ENCODE peak calls at places on chromosomes 3 and 15, in ten cellular contexts. O, Y, V, M, D, E, Z, N, L and S are unnamed samples.

GRCh38 chr15:92819312-92820232 is 80.6 kb upstream of the CHD2 start:
- DNase-seq in Z (no peak), M (no peak), D (peak), V (no peak), O (no peak), N (peak), E (no peak), Y (no peak), L (no peak), S (no peak)

GRCh38 chr3:153060346-153060745 is 101.7 kb upstream of the RAP2B start:
- DNase-seq in E (no peak), V (no peak), Y (no peak), O (no peak), Z (no peak), N (no peak), M (no peak), L (no peak), D (no peak), S (no peak)

GRCh38 chr15:95911570-95912279 is 418.8 kb upstream of the NR2F2 start:
- DNase-seq in Z (no peak), M (no peak), N (no peak), Y (no peak), V (no peak), E (no peak), D (no peak), L (no peak), O (no peak), S (no peak)

GRCh38 chr3:46923559-46924350 is 46.2 kb downstream of the PTH1R start:
- DNase-seq in E (peak), Z (peak), N (no peak), L (no peak), V (peak), O (no peak), M (peak), D (peak), Y (no peak), S (no peak)

GRCh38 chr3:174937488-174937887 is 78.4 kb downstream of the NAALADL2 start:
- DNase-seq in V (peak), D (peak), Y (peak), Z (peak), E (no peak), O (no peak), L (no peak), M (no peak), N (peak), S (no peak)

GRCh38 chr3:150956376-150956775 is 16.2 kb downstream of the CLRN1 start:
- DNase-seq in Z (peak), Y (peak), M (no peak), L (no peak), D (peak), E (no peak), O (no peak), V (peak), N (peak), S (no peak)

GRCh38 chr3:67947808-67948508 is 293.5 kb upstream of the SUCLG2 start:
- DNase-seq in D (no peak), L (no peak), M (no peak), Z (no peak), E (no peak), N (no peak), V (no peak), Y (no peak), O (no peak), S (no peak)

GRCh38 chr3:17489139-17489538 is 253.3 kb downstream of the TBC1D5 start:
- DNase-seq in V (no peak), D (peak), M (no peak), Z (peak), N (peak), E (no peak), Y (peak), O (no peak), L (no peak), S (no peak)

GRCh38 chr15:52078876-52079700 is 33.5 kb downstream of the BCL2L10 start:
- DNase-seq in O (peak), V (peak), D (peak), E (peak), Y (no peak), N (peak), L (peak), M (peak), Z (peak), S (peak)

GRCh38 chr3:35413483-35413882 is 225.8 kb upstream of the ARPP21 start:
- DNase-seq in E (no peak), M (no peak), Z (no peak), V (no peak), N (no peak), L (no peak), D (no peak), Y (no peak), O (no peak), S (no peak)

GRCh38 chr15:85963262-85963760 is 116.4 kb upstream of the AGBL1 start:
- DNase-seq in Z (no peak), N (no peak), O (no peak), M (no peak), D (no peak), V (no peak), E (no peak), L (no peak), Y (no peak), S (no peak)

GRCh38 chr3:79203144-79203519 is 564.7 kb downstream of the ROBO1 start:
- DNase-seq in O (no peak), D (no peak), V (no peak), Z (no peak), N (peak), E (no peak), M (no peak), L (no peak), Y (peak), S (no peak)

GRCh38 chr15:100601628-100602063 is 338 bp downstream of the LINS1 start:
- DNase-seq in O (no peak), Y (no peak), L (no peak), M (no peak), N (no peak), V (no peak), E (no peak), Z (no peak), D (no peak), S (peak)

GRCh38 chr3:18355819-18356218 is 69.3 kb downstream of the SATB1 start:
- DNase-seq in N (no peak), M (no peak), Y (no peak), O (no peak), E (no peak), Z (no peak), D (no peak), V (no peak), L (no peak), S (no peak)

GRCh38 chr3:174242311-174243041 is 616.7 kb upstream of the NAALADL2 start:
- DNase-seq in M (no peak), E (no peak), N (peak), Y (peak), V (peak), D (no peak), Z (no peak), L (no peak), O (peak), S (no peak)

GRCh38 chr3:132038198-132038825 is 3.5 kb upstream of the CPNE4 start:
- DNase-seq in V (peak), D (peak), Y (no peak), E (no peak), L (no peak), N (peak), O (no peak), Z (peak), M (no peak), S (no peak)

GRCh38 chr3:57958642-57959406 is 49.4 kb upstream of the FLNB start:
- DNase-seq in D (no peak), N (peak), O (peak), Y (peak), Z (no peak), L (no peak), M (no peak), E (no peak), V (no peak), S (no peak)
- TF ChIP-seq CTCF in D (no peak), N (no peak), O (no peak), Y (no peak), Z (no peak), L (no peak), M (no peak), E (no peak), V (no peak), S (no peak)

DNA sequence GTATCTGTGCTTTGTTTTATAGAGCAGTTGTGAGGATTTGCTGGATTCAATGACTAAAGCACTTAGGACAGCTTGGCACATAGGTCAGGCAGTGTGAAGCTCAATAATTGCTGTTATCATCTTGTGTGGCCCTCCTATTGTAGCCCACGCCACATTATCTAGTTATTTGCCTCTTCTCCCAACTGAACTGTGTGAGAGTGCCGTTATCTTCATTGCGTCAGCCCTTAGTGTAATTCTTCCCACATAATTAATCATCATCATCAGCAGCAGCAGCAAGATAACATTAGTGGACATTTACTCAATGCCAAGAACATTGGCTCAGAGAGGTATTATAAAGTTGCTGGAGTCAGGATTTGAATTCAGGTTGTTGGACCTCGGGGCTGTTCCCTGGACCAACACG is 254.1 kb downstream of the CACNA2D3 start:
- DNase-seq in L (no peak), V (no peak), M (no peak), Y (peak), O (no peak), Z (no peak), N (peak), E (no peak), D (no peak), S (no peak)
- TF ChIP-seq CTCF in L (no peak), V (no peak), M (no peak), Y (no peak), O (no peak), Z (no peak), N (no peak), E (no peak), D (no peak), S (no peak)

GRCh38 chr3:196694202-196694638 is 17.8 kb downstream of the CEP19 start:
- DNase-seq in V (no peak), M (no peak), E (no peak), Z (peak), Y (no peak), O (no peak), N (peak), L (no peak), D (no peak), S (no peak)
- TF ChIP-seq CTCF in V (no peak), M (peak), E (no peak), Z (no peak), Y (no peak), O (no peak), N (no peak), L (no peak), D (peak), S (no peak)

DNA sequence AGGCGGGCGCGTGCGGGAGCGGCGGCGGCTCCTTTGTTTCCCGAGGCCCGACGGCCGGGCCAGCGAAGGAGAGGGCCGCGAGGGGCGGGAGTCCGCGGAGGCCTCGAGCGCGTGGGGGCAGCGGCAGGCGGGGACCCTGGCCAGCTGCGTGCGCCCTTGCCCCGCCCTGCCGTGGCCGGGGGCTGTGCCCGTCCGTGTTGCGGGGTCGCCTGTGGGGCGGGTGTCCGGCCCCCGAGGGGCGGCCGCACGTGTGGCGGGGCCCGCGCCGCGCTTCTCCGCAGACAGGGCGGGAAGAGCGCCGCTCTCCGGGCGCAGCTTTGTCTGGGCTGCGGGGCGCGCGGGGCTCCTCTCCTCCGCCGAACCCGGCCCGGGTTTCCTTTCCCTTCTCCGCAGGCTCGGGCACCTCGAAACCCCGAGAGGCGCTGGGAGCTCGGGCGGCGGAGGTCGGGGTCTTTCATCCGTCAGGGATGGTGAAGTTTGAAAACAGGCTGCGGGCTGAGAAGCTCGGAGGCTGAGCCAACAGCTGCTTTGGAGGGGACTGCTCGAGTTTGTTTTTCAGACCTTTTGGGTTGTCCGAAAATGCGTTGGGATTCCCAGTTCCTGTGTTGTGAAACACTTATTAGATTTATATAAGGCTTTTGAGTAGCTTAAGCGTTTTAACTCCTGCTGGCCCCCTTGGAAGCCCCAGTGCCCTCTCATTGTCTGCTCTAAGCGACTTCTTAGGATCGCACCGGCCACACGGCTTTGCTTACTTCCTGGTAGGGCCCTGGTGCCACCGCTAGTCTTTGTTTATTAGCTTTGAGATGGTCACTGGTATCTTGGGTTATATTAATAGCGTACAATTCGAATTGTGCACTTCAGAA is 817 bp downstream of the USP3 start:
- DNase-seq in Y (peak), M (peak), O (peak), V (peak), E (peak), Z (peak), N (peak), D (peak), L (peak), S (no peak)
- TF ChIP-seq CTCF in Y (no peak), M (no peak), O (peak), V (peak), E (no peak), Z (peak), N (no peak), D (peak), L (no peak), S (no peak)

DNA sequence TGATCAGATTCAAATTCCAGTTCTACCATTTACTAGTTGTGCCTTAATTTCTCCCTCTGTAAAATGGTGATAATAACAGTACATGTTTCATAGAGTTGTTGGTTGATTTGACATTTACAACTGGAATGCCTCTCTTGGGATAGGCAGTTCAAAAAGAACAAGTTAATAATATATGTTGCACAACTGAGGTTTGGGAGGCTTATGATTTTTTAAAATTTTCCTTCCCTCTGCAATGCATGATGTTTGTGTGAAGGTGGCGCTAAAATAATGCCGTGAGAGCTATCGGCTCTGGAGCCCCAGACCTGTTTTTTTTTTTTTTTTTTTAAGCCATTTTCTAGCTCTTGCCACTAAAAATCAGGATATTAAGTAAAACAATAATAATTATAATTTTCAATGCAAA is 18.6 kb downstream of the DNAJB11 start:
- DNase-seq in O (no peak), Z (peak), E (no peak), V (peak), Y (no peak), L (no peak), D (no peak), M (no peak), N (no peak), S (no peak)
- TF ChIP-seq CTCF in O (no peak), Z (peak), E (no peak), V (peak), Y (peak), L (no peak), D (peak), M (no peak), N (no peak), S (no peak)

DNA sequence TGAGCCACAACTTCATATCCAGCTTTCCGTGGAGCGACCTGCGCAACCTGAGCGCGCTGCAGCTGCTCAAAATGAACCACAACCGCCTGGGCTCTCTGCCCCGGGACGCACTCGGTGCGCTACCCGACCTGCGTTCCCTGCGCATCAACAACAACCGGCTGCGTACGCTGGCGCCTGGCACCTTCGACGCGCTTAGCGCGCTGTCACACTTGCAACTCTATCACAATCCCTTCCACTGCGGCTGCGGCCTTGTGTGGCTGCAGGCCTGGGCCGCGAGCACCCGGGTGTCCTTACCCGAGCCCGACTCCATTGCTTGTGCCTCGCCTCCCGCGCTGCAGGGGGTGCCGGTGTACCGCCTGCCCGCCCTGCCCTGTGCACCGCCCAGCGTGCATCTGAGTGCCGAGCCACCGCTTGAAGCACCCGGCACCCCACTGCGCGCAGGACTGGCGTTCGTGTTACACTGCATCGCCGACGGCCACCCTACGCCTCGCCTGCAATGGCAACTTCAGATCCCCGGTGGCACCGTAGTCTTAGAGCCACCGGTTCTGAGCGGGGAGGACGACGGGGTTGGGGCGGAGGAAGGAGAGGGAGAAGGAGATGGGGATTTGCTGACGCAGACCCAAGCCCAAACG is 2.8 kb downstream of the ISLR2 start:
- DNase-seq in M (no peak), L (no peak), Z (no peak), O (no peak), E (no peak), N (no peak), V (no peak), D (no peak), Y (no peak), S (no peak)
- TF ChIP-seq CTCF in M (no peak), L (no peak), Z (no peak), O (no peak), E (no peak), N (no peak), V (no peak), D (no peak), Y (no peak), S (no peak)

GRCh38 chr15:38991701-38992100 is 427.1 kb upstream of the RASGRP1 start:
- DNase-seq in M (no peak), L (no peak), N (peak), D (no peak), Y (peak), E (no peak), O (no peak), V (peak), Z (no peak), S (no peak)

GRCh38 chr15:38994310-38994709 is 429.7 kb upstream of the RASGRP1 start:
- DNase-seq in D (no peak), N (peak), M (no peak), Y (no peak), Z (no peak), V (no peak), E (no peak), O (no peak), L (no peak), S (no peak)

GRCh38 chr15:38991126-38991525 is 426.5 kb upstream of the RASGRP1 start:
- DNase-seq in D (peak), Y (peak), O (no peak), L (no peak), N (peak), E (no peak), V (peak), Z (peak), M (no peak), S (no peak)

GRCh38 chr15:38996111-38996541 is 431.5 kb upstream of the RASGRP1 start:
- DNase-seq in E (no peak), D (peak), N (peak), Y (peak), Z (peak), M (no peak), L (no peak), V (peak), O (no peak), S (no peak)

GRCh38 chr15:38992541-38993334 is 428.1 kb upstream of the RASGRP1 start:
- DNase-seq in M (no peak), Z (no peak), V (no peak), O (no peak), N (no peak), E (no peak), Y (no peak), L (no peak), D (no peak), S (no peak)
- TF ChIP-seq CTCF in M (no peak), Z (no peak), V (no peak), O (no peak), N (no peak), E (no peak), Y (no peak), L (no peak), D (no peak), S (no peak)

DNA sequence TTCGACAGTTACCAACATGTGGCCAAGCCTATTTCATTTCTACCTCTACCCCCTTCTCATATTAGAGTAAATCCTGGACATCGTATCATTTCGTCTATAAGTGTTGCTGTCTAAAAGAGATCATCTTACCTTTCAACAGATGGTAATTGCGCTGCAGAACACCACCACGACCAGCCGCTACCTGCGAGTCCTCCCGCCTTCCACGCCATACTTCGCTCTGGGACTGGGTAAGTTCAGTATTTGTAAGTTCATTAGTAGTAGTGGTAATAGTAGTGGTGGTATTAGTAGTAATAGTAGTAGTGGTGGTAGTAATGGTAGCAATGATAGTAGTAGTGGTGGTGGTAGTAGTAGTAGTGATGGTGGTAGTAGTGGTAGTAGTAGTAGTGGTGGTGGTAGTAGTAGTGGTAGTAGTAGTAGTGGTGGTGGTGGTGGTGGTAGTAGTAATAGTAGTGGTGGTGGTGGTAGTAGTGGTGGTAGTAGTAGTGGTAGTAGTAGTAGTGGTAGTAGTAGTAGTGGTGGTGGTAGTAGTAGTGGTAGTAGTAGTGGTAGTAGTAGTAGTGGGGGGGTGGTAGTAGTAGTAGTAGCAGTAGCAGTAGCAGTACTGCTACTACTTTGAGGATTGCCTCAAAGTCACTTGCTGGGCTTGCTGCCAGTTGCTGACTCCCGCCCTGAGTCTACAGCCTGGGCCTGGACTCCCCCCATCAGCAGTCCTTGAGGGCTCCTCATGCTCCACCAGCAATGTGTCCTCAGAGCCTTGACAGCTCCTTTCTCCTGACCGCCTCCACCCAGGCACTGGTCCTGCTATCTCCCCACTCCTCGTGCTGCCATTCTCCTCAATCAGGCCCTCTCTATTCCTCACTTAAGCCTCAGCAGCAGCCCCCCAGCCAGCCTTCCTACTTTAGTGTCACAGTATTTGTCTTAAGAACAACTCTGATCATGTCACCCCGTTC is 45.3 kb downstream of the DLEC1 start:
- DNase-seq in N (peak), E (peak), D (peak), Z (peak), O (no peak), Y (peak), M (no peak), L (peak), V (peak), S (no peak)
- TF ChIP-seq CTCF in N (no peak), E (no peak), D (no peak), Z (no peak), O (no peak), Y (no peak), M (no peak), L (no peak), V (no peak), S (no peak)

GRCh38 chr15:45641374-45641778 is 6.5 kb downstream of the SQOR start:
- DNase-seq in Z (peak), M (no peak), V (peak), O (no peak), D (peak), N (peak), E (no peak), Y (peak), L (no peak), S (no peak)
- TF ChIP-seq CTCF in Z (peak), M (no peak), V (peak), O (no peak), D (no peak), N (no peak), E (no peak), Y (no peak), L (no peak), S (no peak)